ENCODE peak calls at places on chromosome 2, in ten cellular contexts. N is bronchial epithelial cell, P is AG09309, M is psoas muscle, U is foreskin fibroblast, I is fibroblast of the aortic adventitia, L is mammary epithelial cell, W is fibroblast of lung, S is brain microvascular endothelial cell, Q is A549. H is an unnamed sample.

GRCh38 chr2:144348846-144349245 is 171.1 kb downstream of the ZEB2 start:
- DNase-seq in Q (no peak), W (no peak), S (no peak), I (no peak), U (no peak), P (no peak), N (no peak), L (no peak), M (no peak), H (no peak)

GRCh38 chr2:157279331-157279730 is 21.8 kb downstream of the GALNT5 start:
- DNase-seq in L (no peak), Q (no peak), N (no peak), P (no peak), I (no peak), U (no peak), S (no peak), W (no peak), M (no peak), H (peak)

GRCh38 chr2:182447843-182448242 is 21.0 kb upstream of the PDE1A start:
- DNase-seq in P (peak), U (peak), S (peak), N (no peak), L (no peak), M (no peak), W (peak), Q (no peak), I (peak), H (no peak)

GRCh38 chr2:7927694-7928093 is 754.2 kb upstream of the ID2 start:
- DNase-seq in P (no peak), I (no peak), Q (no peak), S (no peak), L (peak), U (no peak), M (no peak), W (peak), N (peak), H (no peak)

GRCh38 chr2:84970266-84970955 is 550 bp upstream of the KCMF1 start:
- DNase-seq in N (peak), Q (peak), U (peak), P (no peak), L (peak), S (no peak), I (peak), M (peak), W (peak), H (peak)

GRCh38 chr2:190714958-190715357 is 66.1 kb downstream of the NAB1 start:
- DNase-seq in N (peak), M (no peak), S (peak), Q (no peak), P (no peak), W (no peak), U (peak), I (peak), L (peak), H (no peak)

GRCh38 chr2:239154971-239155805 is 245.6 kb downstream of the HDAC4 start:
- DNase-seq in U (no peak), Q (no peak), N (no peak), W (no peak), L (no peak), P (no peak), M (peak), I (no peak), S (no peak), H (peak)

GRCh38 chr2:70664525-70664924 is 103.5 kb downstream of the ADD2 start:
- DNase-seq in Q (no peak), W (no peak), U (no peak), M (no peak), S (no peak), L (no peak), P (no peak), N (no peak), I (no peak), H (no peak)

GRCh38 chr2:241432824-241433448 is 75.4 kb downstream of the STK25 start:
- DNase-seq in W (no peak), L (no peak), M (no peak), P (no peak), N (no peak), U (no peak), S (no peak), Q (no peak), I (no peak), H (no peak)

DNA sequence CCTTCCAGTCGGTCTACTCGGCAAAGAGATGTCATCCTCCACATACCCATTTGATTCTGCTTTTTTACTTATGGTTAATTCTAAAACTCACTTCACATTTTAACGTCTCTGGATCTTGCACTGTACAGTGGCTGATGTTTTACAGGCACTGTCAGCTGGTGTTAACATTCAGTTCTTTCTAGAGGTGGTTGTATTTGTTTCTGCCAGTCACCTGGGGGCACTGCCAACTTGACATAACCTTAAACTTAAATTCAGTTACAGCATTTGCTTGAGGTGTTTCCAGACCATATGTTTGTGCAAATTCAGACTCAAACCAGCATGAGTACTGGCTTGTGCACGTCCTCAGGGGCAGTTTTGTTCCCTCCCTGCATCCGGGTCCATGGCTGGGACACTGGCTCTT is 5.3 kb upstream of the TMEM185B start:
- DNase-seq in I (no peak), P (no peak), S (no peak), M (no peak), N (no peak), U (peak), W (no peak), Q (no peak), L (no peak), H (no peak)
- TF ChIP-seq CTCF in I (no peak), P (no peak), S (no peak), M (no peak), N (no peak), U (no peak), W (no peak), Q (no peak), L (no peak), H (no peak)

GRCh38 chr2:19356545-19357382 is 1.7 kb downstream of the OSR1 start:
- DNase-seq in P (no peak), M (no peak), I (peak), N (no peak), Q (no peak), S (no peak), L (peak), U (peak), W (peak), H (no peak)
- H3K4me3 ChIP-seq in P (peak), M (peak), I (peak), N (peak), Q (no peak), S (peak), L (peak), U (peak), W (peak), H (peak)

DNA sequence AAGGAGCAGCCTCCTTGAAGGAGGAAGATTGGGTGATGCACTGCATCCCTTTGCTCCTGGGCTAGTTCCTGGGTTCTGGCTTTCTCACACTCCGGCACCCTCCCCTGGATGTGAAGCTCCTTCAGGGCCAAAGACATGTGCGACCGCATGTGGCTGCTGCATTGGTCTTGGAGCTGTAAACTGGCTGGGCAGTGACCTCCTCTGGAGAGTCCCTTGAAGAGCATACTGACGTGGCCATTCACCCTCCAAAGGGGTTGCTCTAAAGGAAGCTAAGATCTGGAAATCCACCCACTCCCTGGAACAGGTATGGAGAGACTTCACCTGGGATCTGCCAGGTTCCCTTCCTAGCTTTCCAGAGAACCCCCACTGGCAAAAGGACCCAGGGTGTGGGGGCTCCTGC is 62.1 kb downstream of the TMEM17 start:
- DNase-seq in S (no peak), W (no peak), L (no peak), P (no peak), I (no peak), U (no peak), Q (no peak), M (no peak), N (no peak), H (peak)
- TF ChIP-seq CTCF in S (no peak), W (no peak), L (no peak), P (no peak), I (no peak), U (no peak), Q (no peak), M (no peak), N (no peak), H (no peak)

DNA sequence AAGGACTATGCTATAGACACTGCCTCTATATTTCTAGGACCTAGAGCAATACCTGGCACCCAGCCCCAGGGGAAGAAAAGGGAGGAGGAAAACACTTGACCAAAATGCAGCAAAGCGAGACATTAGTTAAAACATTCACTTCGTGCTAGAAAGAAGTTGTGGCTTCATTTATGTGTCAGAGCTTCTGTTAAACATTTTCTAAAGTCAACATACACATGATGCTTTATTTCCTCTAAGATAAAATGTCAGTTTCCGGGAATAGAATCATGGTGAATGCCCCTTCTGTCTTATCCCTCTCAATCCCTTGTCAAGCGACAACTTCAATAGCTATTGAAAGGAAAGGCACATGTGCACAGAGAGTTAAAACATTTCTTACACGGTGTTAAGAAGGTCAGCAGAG is 404.5 kb upstream of the CWC22 start:
- DNase-seq in U (no peak), S (no peak), N (no peak), P (no peak), I (no peak), M (no peak), L (no peak), W (no peak), Q (no peak), H (no peak)
- H3K4me3 ChIP-seq in U (no peak), S (no peak), N (no peak), P (no peak), I (no peak), M (no peak), L (no peak), W (no peak), Q (no peak), H (no peak)

DNA sequence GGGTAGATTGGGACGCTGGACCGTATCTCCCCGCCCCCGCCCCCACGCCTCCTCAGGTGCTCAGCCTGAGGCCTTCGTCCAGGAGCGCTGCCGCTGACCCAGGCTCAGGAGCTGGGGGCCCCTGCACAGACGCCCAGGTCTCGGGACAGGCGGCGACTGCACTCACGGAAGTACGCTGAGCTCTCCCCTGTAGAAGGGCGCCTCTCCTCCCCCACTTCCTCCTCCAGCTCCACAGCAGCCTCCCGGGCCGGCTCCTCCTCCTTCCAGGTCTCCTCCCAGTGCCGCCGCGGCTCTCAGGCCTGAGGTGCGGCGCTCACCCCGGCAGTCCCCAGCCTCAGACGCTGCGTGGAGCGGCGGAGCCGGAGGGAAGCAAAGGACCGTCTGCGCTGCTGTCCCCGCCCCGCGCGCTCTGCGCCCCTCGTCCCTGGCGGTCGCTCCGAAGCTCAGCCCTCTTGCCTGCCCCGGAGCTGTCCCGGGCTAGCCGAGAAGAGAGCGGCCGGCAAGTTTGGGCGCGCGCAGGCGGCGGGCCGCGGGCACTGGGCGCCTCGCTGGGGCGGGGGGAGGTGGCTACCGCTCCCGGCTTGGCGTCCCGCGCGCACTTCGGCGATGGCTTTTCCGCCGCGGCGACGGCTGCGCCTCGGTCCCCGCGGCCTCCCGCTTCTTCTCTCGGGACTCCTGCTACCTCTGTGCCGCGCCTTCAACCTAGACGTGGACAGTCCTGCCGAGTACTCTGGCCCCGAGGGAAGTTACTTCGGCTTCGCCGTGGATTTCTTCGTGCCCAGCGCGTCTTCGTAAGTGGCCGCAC is at the start of gene ITGAV:
- DNase-seq in M (peak), N (peak), W (peak), I (peak), U (peak), S (peak), Q (peak), L (peak), P (peak), H (peak)
- TF ChIP-seq CTCF in M (no peak), N (no peak), W (no peak), I (no peak), U (no peak), S (no peak), Q (no peak), L (no peak), P (no peak), H (peak)

GRCh38 chr2:48104418-48104817 is 198.1 kb upstream of the FBXO11 start:
- DNase-seq in U (no peak), L (no peak), N (no peak), W (no peak), I (no peak), M (no peak), Q (no peak), S (no peak), P (no peak), H (no peak)

GRCh38 chr2:48109491-48110204 is 203.3 kb upstream of the FBXO11 start:
- DNase-seq in I (no peak), N (no peak), W (no peak), Q (no peak), L (no peak), U (no peak), S (no peak), M (no peak), P (no peak), H (no peak)

GRCh38 chr2:48108455-48108854 is 202.2 kb upstream of the FBXO11 start:
- DNase-seq in W (no peak), M (no peak), N (no peak), P (no peak), U (no peak), L (no peak), Q (no peak), S (no peak), I (no peak), H (no peak)

GRCh38 chr2:48107326-48107925 is 201.1 kb upstream of the FBXO11 start:
- DNase-seq in Q (peak), L (peak), I (peak), N (peak), S (peak), W (peak), M (no peak), U (peak), P (no peak), H (no peak)

GRCh38 chr2:48105848-48106247 is 199.6 kb upstream of the FBXO11 start:
- DNase-seq in U (no peak), M (no peak), L (no peak), W (no peak), P (no peak), Q (no peak), I (no peak), S (no peak), N (no peak), H (no peak)
- H3K4me3 ChIP-seq in U (no peak), M (peak), L (no peak), W (no peak), P (no peak), Q (no peak), I (no peak), S (no peak), N (no peak), H (no peak)

DNA sequence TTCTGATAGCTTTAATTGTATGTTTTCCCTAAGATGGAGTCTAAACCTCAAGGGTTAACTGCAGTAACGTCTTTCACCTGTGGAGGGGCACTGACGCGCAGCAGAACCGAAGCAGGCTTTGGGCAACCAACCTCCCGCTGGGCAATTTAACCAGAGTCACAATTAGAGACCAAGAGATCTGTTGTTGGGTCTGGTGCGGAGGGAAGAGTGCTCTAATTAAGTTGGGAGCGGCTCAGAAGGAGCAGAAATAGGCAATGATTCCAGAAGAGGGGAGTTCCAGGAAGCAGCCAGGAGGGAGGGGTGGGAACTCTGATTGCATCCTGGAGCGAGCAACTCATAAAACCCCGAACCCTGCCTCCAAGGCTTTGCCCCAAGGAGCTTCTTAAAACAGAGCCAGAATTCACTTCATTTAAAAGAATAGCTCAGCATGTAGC is 245.8 kb downstream of the PAX3 start:
- DNase-seq in U (no peak), W (no peak), P (no peak), Q (peak), S (no peak), N (no peak), I (no peak), M (no peak), L (no peak), H (no peak)
- TF ChIP-seq CTCF in U (no peak), W (no peak), P (no peak), Q (no peak), S (peak), N (peak), I (no peak), M (peak), L (peak), H (no peak)

GRCh38 chr2:150542172-150542571 is 54.7 kb upstream of the RND3 start:
- DNase-seq in N (no peak), I (no peak), W (no peak), U (no peak), S (no peak), L (no peak), Q (no peak), P (no peak), M (no peak), H (no peak)

GRCh38 chr2:150545931-150546330 is 58.5 kb upstream of the RND3 start:
- DNase-seq in M (no peak), U (no peak), P (no peak), W (no peak), Q (no peak), S (no peak), N (no peak), I (peak), L (no peak), H (no peak)

GRCh38 chr2:150538582-150539236 is 51.2 kb upstream of the RND3 start:
- DNase-seq in Q (no peak), N (no peak), U (peak), P (no peak), S (no peak), I (peak), W (peak), M (no peak), L (no peak), H (no peak)

GRCh38 chr2:150544731-150545130 is 57.3 kb upstream of the RND3 start:
- DNase-seq in L (no peak), Q (no peak), W (no peak), N (no peak), U (no peak), I (no peak), M (no peak), P (no peak), S (no peak), H (no peak)

GRCh38 chr2:150542692-150543091 is 55.2 kb upstream of the RND3 start:
- DNase-seq in Q (no peak), S (no peak), U (no peak), L (no peak), I (no peak), M (no peak), W (no peak), P (no peak), N (no peak), H (no peak)
- H3K4me3 ChIP-seq in Q (no peak), S (no peak), U (no peak), L (no peak), I (no peak), M (no peak), W (no peak), P (no peak), N (no peak), H (no peak)

H was measured in Peyer's patch.